ENCODE peak calls at places on chromosomes 7 and 10, in six cellular contexts. J, W, U, X, Z and Y are unnamed samples.

GRCh38 chr7:120547605-120548004 is 274.6 kb downstream of the KCND2 start:
- DNase-seq in U (no peak), J (no peak), X (no peak), W (no peak), Z (no peak), Y (no peak)

GRCh38 chr7:519974-520458 is 370 bp upstream of the PDGFA start:
- DNase-seq in J (peak; percentile 36), U (no peak), Z (peak; percentile 73), X (peak; percentile 83), W (peak; percentile 86), Y (peak; percentile 74)

GRCh38 chr10:72320676-72321247 is 34.0 kb downstream of the DNAJB12 start:
- DNase-seq in X (peak; percentile 92), Z (peak; percentile 83), U (no peak), W (peak; percentile 67), J (peak; percentile 99), Y (peak; percentile 100)

GRCh38 chr10:62437696-62438095 is 63.5 kb downstream of the ZNF365 start:
- DNase-seq in W (peak; percentile 68), U (peak; percentile 56), J (peak; percentile 82), Z (no peak), X (peak; percentile 78), Y (peak; percentile 79)

GRCh38 chr10:62610649-62611229 is 193.8 kb upstream of the ADO start:
- DNase-seq in Z (peak; percentile 22), X (peak; percentile 74), W (peak; percentile 88), U (peak; percentile 64), J (peak; percentile 47), Y (peak; percentile 49)

GRCh38 chr7:150382123-150382843 is 3.2 kb downstream of the ZNF775 start:
- DNase-seq in U (no peak), Z (no peak), J (no peak), W (peak; percentile 58), X (no peak), Y (no peak)

GRCh38 chr10:110957603-110958002 is 38.2 kb downstream of the SHOC2 start:
- DNase-seq in J (no peak), Z (no peak), W (no peak), U (no peak), X (no peak), Y (no peak)

GRCh38 chr10:43683451-43684197 is 34.9 kb upstream of the ZNF32 start:
- DNase-seq in W (peak; percentile 58), J (peak; percentile 12), X (no peak), U (no peak), Z (peak; percentile 17), Y (no peak)

GRCh38 chr10:86339226-86339865 is 27.2 kb downstream of the GRID1 start:
- DNase-seq in J (no peak), U (no peak), X (no peak), W (no peak), Z (no peak), Y (no peak)

GRCh38 chr10:113518415-113518814 is 34.4 kb upstream of the HABP2 start:
- DNase-seq in U (no peak), Z (no peak), J (no peak), X (no peak), W (no peak), Y (no peak)

GRCh38 chr7:106737202-106737562 is 76.2 kb upstream of the CCDC71L start:
- DNase-seq in J (peak; percentile 63), W (no peak), U (no peak), X (no peak), Z (no peak), Y (peak; percentile 43)

GRCh38 chr7:106732045-106732444 is 71.1 kb upstream of the CCDC71L start:
- DNase-seq in U (no peak), Z (no peak), J (no peak), W (no peak), X (no peak), Y (no peak)

GRCh38 chr7:106735637-106736036 is 74.7 kb upstream of the CCDC71L start:
- DNase-seq in W (no peak), X (no peak), U (no peak), Z (no peak), J (no peak), Y (no peak)

GRCh38 chr7:106736508-106737201 is 75.7 kb upstream of the CCDC71L start:
- DNase-seq in U (no peak), W (peak; percentile 73), X (peak; percentile 59), J (peak; percentile 83), Z (peak; percentile 33), Y (peak; percentile 80)

GRCh38 chr7:106736123-106736507 is 75.2 kb upstream of the CCDC71L start:
- DNase-seq in W (no peak), U (no peak), J (no peak), X (no peak), Z (no peak), Y (no peak)
- H2AFZ ChIP-seq in W (peak overlapping the region; percentile 66), U (peak overlapping the region; percentile 47), J (no peak overlapping the region), X (no peak overlapping the region), Z (no peak overlapping the region), Y (peak overlapping the region; percentile 87)

GRCh38 chr7:153408360-153409335 is 643.5 kb upstream of the DPP6 start:
- DNase-seq in X (no peak), U (no peak), J (no peak), Z (no peak), W (no peak), Y (no peak)

GRCh38 chr7:153414288-153414629 is 637.9 kb upstream of the DPP6 start:
- DNase-seq in J (no peak), W (no peak), X (no peak), Z (no peak), U (no peak), Y (no peak)

GRCh38 chr7:153413540-153414287 is 638.5 kb upstream of the DPP6 start:
- DNase-seq in X (no peak), U (no peak), W (no peak), Z (no peak), J (no peak), Y (no peak)

GRCh38 chr7:153415632-153416031 is 636.6 kb upstream of the DPP6 start:
- DNase-seq in J (no peak), X (no peak), Z (no peak), W (no peak), U (no peak), Y (no peak)

GRCh38 chr7:153413199-153413539 is 639.0 kb upstream of the DPP6 start:
- DNase-seq in U (no peak), W (no peak), X (no peak), Z (no peak), J (no peak), Y (no peak)
- H3K27ac ChIP-seq in U (no peak overlapping the region), W (no peak overlapping the region), X (no peak overlapping the region), Z (no peak overlapping the region), J (no peak overlapping the region), Y (no peak overlapping the region)

GRCh38 chr7:28028471-28028870 is 152.1 kb downstream of the JAZF1 start:
- DNase-seq in W (no peak), U (no peak), J (no peak), Z (no peak), X (no peak), Y (no peak)
- H3K4me2 ChIP-seq in W (no peak overlapping the region), U (no peak overlapping the region), J (no peak overlapping the region), Z (no peak overlapping the region), X (no peak overlapping the region), Y (no peak overlapping the region)

GRCh38 chr7:96076350-96076707 is 245.6 kb downstream of the SLC25A13 start:
- DNase-seq in X (no peak), J (no peak), W (no peak), Z (no peak), U (no peak), Y (no peak)
- H2AFZ ChIP-seq in X (peak overlapping the region; percentile 75), J (peak overlapping the region; percentile 85), W (peak overlapping the region; percentile 99), Z (peak overlapping the region; percentile 84), U (peak overlapping the region; percentile 96), Y (peak overlapping the region; percentile 89)

DNA sequence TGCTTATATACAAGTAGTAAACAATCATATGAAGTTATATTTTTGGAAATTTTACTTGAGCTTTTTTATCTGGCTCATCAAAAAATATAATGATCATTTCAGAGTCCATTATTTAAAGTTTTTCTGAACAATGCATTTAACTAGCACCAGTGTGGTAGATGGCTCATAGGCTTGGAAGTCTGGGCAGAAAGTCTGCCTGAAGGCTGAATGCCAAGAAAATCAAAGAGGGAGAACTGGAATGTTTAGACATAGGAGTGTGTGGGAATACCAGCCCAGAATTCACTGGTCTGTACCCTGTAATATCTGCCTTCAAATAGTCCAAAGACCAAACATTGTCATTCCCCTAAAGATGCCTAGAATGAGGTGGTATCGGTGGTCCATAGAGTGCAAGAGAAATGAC is 40.3 kb upstream of the ANK3 start:
- DNase-seq in Z (no peak), W (no peak), U (no peak), X (no peak), J (peak; percentile 82), Y (peak; percentile 61)
- H3K27ac ChIP-seq in Z (no peak overlapping the region), W (no peak overlapping the region), U (no peak overlapping the region), X (no peak overlapping the region), J (no peak overlapping the region), Y (no peak overlapping the region)

GRCh38 chr10:30062582-30062981 is 3.2 kb upstream of the JCAD start:
- DNase-seq in Z (no peak), W (no peak), X (no peak), U (no peak), J (no peak), Y (no peak)
- H3K4me2 ChIP-seq in Z (no peak overlapping the region), W (no peak overlapping the region), X (no peak overlapping the region), U (no peak overlapping the region), J (no peak overlapping the region), Y (no peak overlapping the region)

GRCh38 chr7:71829499-71829898 is 582.6 kb downstream of the CALN1 start:
- DNase-seq in X (no peak), J (no peak), Z (no peak), U (no peak), W (no peak), Y (no peak)

GRCh38 chr7:71824356-71824755 is 587.8 kb downstream of the CALN1 start:
- DNase-seq in Z (no peak), W (peak; percentile 7), U (no peak), J (no peak), X (no peak), Y (no peak)

DNA sequence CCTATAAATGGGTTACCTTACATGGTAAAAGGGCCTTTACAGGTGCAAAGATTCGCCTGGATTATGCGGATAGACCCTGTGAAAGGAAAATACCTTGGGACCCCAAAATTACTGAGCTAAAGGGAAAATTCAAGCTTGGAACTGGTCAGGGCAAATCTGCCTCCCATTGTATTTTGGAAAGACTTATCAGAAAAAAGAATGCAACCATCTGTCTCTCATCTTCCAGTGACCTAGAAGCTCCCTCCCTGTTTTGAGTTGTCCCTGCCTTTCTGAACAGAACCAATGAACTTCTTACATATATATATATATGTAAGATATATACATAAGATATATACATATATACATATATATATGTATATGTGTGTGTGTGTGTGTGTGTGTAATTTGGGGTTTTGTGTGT is 583.8 kb downstream of the CALN1 start:
- DNase-seq in U (no peak), W (no peak), J (no peak), Z (no peak), X (no peak), Y (no peak)
- H2AFZ ChIP-seq in U (no peak overlapping the region), W (no peak overlapping the region), J (no peak overlapping the region), Z (no peak overlapping the region), X (no peak overlapping the region), Y (no peak overlapping the region)

DNA sequence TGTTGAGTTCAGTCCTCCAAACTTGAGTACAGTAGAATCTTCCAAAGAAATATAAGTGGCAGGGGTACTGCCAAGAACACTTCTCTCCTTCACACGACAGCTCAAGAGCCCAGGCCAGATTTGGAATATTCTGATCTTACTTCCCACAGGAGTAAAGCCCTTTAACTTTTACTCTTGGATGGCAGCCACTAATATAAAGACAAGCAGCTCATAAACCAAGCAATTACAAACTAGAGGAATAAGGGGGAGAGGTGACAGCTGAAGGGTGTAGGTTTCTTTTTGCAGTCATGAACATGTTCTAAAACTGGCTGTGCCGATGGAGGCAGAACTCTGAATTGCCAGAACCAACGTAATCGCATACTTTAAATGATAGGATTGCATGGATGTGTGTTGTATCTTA is 74.8 kb downstream of the SVIL start:
- DNase-seq in X (no peak), W (no peak), U (no peak), Z (no peak), J (no peak), Y (no peak)
- H3K27ac ChIP-seq in X (peak overlapping the region; percentile 14), W (no peak overlapping the region), U (no peak overlapping the region), Z (no peak overlapping the region), J (no peak overlapping the region), Y (no peak overlapping the region)